ENCODE peak calls at places on chromosomes 1 and 21, in ten cellular contexts. U is neural progenitor cell, L is endodermal cell, K is IMR-90, W is NT2/D1, A is neuronal stem cell, P is colonic mucosa, N is fibroblast of lung, C is kidney, J is PC-3. E is an unnamed sample.

GRCh38 chr1:80059940-80060339 is 1053.4 kb upstream of the ADGRL4 start:
- DNase-seq in U (no peak), L (peak), K (no peak), W (no peak), A (no peak), P (no peak), N (no peak), C (no peak), J (peak), E (no peak)

GRCh38 chr1:15150376-15150775 is 3.2 kb upstream of the TMEM51 start:
- DNase-seq in U (no peak), L (no peak), K (no peak), W (no peak), A (no peak), P (no peak), N (no peak), C (no peak), J (no peak), E (no peak)

GRCh38 chr1:28343405-28343804 is 14.6 kb downstream of the MED18 start:
- DNase-seq in U (no peak), L (no peak), K (peak), W (no peak), A (no peak), P (no peak), N (no peak), C (no peak), J (peak), E (no peak)

GRCh38 chr1:85188530-85188929 is 12.3 kb downstream of the SYDE2 start:
- DNase-seq in U (no peak), L (no peak), K (no peak), W (no peak), A (no peak), P (no peak), N (no peak), C (no peak), J (no peak), E (no peak)

GRCh38 chr1:116580446-116581322 is 9.9 kb upstream of the CD58 start:
- DNase-seq in U (no peak), L (no peak), K (no peak), W (no peak), A (no peak), P (no peak), N (no peak), C (no peak), J (no peak), E (no peak)

GRCh38 chr1:240526321-240526720 is 85.6 kb downstream of the GREM2 start:
- DNase-seq in U (peak), L (no peak), K (peak), W (no peak), A (peak), P (no peak), N (no peak), C (no peak), J (no peak), E (peak)

GRCh38 chr1:225813250-225813964 is 3.5 kb downstream of the EPHX1 start:
- DNase-seq in U (peak), L (peak), K (peak), W (no peak), A (no peak), P (peak), N (peak), C (peak), J (peak), E (no peak)

GRCh38 chr21:39774252-39774651 is 29.3 kb downstream of the IGSF5 start:
- DNase-seq in U (no peak), L (no peak), K (no peak), W (no peak), A (no peak), P (no peak), N (no peak), C (no peak), J (no peak), E (no peak)

GRCh38 chr1:29196863-29197589 is 15.3 kb upstream of the SRSF4 start:
- DNase-seq in U (no peak), L (no peak), K (peak), W (no peak), A (no peak), P (no peak), N (peak), C (no peak), J (peak), E (peak)

GRCh38 chr1:36085126-36085525 is 1.2 kb downstream of the TEKT2 start:
- DNase-seq in U (no peak), L (no peak), K (no peak), W (no peak), A (no peak), P (no peak), N (no peak), C (no peak), J (no peak), E (no peak)

GRCh38 chr1:67564193-67564592 is 120.8 kb upstream of the GADD45A start:
- DNase-seq in U (no peak), L (no peak), K (peak), W (no peak), A (no peak), P (no peak), N (peak), C (no peak), J (no peak), E (no peak)

GRCh38 chr1:18486195-18486594 is 5.5 kb downstream of the KLHDC7A start:
- DNase-seq in U (peak), L (peak), K (no peak), W (peak), A (no peak), P (no peak), N (no peak), C (no peak), J (no peak), E (no peak)

GRCh38 chr21:46111193-46111571 is 13.3 kb downstream of the COL6A2 start:
- DNase-seq in U (no peak), L (peak), K (no peak), W (no peak), A (no peak), P (no peak), N (no peak), C (peak), J (no peak), E (no peak)

GRCh38 chr21:41997657-41998056 is 12.5 kb downstream of the ZBTB21 start:
- DNase-seq in U (no peak), L (no peak), K (no peak), W (no peak), A (no peak), P (no peak), N (no peak), C (no peak), J (no peak), E (no peak)

GRCh38 chr21:38751379-38752050 is 54.2 kb upstream of the ETS2 start:
- DNase-seq in U (no peak), L (no peak), K (no peak), W (no peak), A (no peak), P (no peak), N (peak), C (peak), J (no peak), E (no peak)
- H3K4me3 ChIP-seq in U (no peak), L (no peak), K (no peak), W (no peak), A (no peak), P (no peak), N (no peak), C (no peak), J (no peak), E (no peak)

DNA sequence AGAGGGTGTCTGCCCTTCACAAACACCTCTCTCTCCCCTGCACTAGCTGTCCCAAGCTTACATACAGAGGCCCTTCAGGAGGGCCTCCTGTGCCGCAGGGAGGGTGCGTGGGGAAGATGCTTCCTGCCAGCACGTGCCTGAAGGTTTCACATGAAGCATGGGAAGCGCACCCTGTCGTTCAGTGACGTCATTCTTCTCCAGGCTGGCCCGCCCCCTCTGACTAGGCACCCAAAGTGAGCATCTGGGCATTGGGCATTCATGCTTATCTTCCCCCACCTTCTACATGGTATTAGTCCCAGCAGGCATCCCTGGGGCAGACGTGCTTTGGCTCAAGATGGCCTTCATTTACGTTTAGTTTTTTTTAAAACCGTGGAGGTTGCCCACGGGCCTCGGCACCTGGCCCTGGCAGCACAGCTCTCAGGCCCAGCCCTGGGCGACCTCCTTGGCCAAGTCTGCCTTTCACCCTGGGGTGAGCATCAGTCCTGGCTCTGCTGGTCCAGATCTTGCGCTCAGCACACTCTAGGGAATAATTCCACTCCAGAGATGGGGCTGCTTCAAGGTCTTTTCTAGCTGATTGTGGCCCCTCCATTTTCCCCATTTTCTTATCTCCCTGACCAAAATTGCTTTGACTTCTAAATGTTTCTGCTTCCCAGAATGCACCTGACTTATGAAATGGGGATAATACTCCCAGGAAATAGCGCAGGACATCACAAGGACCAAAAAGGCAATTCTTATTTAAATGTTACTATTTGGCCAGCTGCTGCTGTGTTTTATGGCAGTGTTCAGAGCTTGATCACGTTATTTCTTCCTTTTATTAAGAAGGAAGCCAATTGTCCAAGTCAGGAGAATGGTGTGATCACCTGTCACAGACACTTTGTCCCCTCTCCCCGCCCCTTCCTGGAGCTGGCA is 6.1 kb downstream of the NPPA start:
- DNase-seq in U (no peak), L (no peak), K (peak), W (no peak), A (no peak), P (no peak), N (no peak), C (peak), J (no peak), E (no peak)
- H3K9ac ChIP-seq in U (no peak), L (no peak), K (no peak), W (no peak), A (no peak), P (no peak), N (no peak), C (no peak), J (no peak), E (no peak)

GRCh38 chr1:170586942-170587593 is 55.1 kb downstream of the GORAB start:
- DNase-seq in U (no peak), L (no peak), K (peak), W (no peak), A (no peak), P (no peak), N (peak), C (no peak), J (no peak), E (peak)
- H3K4me3 ChIP-seq in U (peak), L (no peak), K (no peak), W (no peak), A (no peak), P (no peak), N (peak), C (no peak), J (no peak), E (peak)

DNA sequence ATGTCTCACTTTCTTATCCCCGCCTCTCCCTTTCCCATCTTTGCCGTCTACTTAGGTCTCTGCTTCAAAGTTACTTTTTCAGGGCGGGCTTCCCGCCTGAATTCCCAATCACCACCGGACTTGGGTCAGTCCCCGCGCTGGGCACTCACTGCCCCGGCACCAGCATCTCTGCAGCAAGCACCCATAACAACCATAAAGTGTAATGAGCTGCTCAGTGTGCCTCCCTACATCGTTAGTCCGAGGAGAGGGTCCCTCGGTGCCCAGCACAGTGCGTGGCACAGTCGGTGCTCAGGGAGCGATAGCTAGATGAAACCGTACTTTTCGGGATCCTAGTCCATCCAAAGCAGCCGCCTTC is 633 bp upstream of the CTPS1 start:
- DNase-seq in U (peak), L (no peak), K (no peak), W (no peak), A (peak), P (no peak), N (no peak), C (peak), J (no peak), E (no peak)
- H3K9ac ChIP-seq in U (no peak), L (no peak), K (peak), W (peak), A (peak), P (peak), N (peak), C (peak), J (peak), E (peak)

GRCh38 chr1:197961933-197962332 is 44.8 kb downstream of the LHX9 start:
- DNase-seq in U (no peak), L (no peak), K (no peak), W (no peak), A (no peak), P (no peak), N (no peak), C (no peak), J (no peak), E (no peak)

GRCh38 chr1:197970771-197971170 is 53.6 kb downstream of the LHX9 start:
- DNase-seq in U (no peak), L (no peak), K (no peak), W (no peak), A (no peak), P (no peak), N (no peak), C (no peak), J (no peak), E (no peak)

GRCh38 chr1:197967066-197967465 is 49.9 kb downstream of the LHX9 start:
- DNase-seq in U (no peak), L (no peak), K (no peak), W (no peak), A (no peak), P (no peak), N (no peak), C (no peak), J (peak), E (no peak)

GRCh38 chr1:197965132-197965707 is 48.0 kb downstream of the LHX9 start:
- DNase-seq in U (no peak), L (no peak), K (peak), W (no peak), A (no peak), P (no peak), N (no peak), C (no peak), J (peak), E (no peak)
- H3K4me3 ChIP-seq in U (no peak), L (no peak), K (no peak), W (no peak), A (no peak), P (no peak), N (no peak), C (no peak), J (no peak), E (no peak)